ENCODE peak calls at places on chromosomes 2 and 18, in nine cellular contexts. U, V, F, G, B, N, J, Z and M are unnamed samples.

GRCh38 chr2:97731274-97732050 is 18.1 kb downstream of the ZAP70 start:
- DNase-seq in J (no peak), N (no peak), U (no peak), Z (peak), G (no peak), F (no peak), B (no peak), V (no peak), M (no peak)

GRCh38 chr2:101697794-101698418 is 399 bp downstream of the MAP4K4 start:
- DNase-seq in G (no peak), Z (peak), F (no peak), B (no peak), J (peak), U (no peak), V (peak), N (peak), M (peak)

GRCh38 chr2:85263591-85263990 is 64.2 kb downstream of the TGOLN2 start:
- DNase-seq in B (no peak), U (no peak), F (no peak), G (no peak), V (no peak), Z (no peak), J (no peak), N (no peak), M (no peak)

GRCh38 chr18:74775239-74775638 is 177.6 kb downstream of the ZNF407 start:
- DNase-seq in F (no peak), J (no peak), V (no peak), Z (no peak), U (no peak), G (no peak), N (no peak), B (no peak), M (no peak)

GRCh38 chr18:33924576-33924975 is 300.1 kb downstream of the NOL4 start:
- DNase-seq in U (no peak), V (no peak), N (no peak), G (no peak), J (no peak), B (no peak), F (no peak), Z (no peak), M (no peak)

GRCh38 chr2:133489641-133490411 is 78.4 kb downstream of the NCKAP5 start:
- DNase-seq in J (no peak), G (no peak), U (no peak), B (no peak), F (no peak), Z (no peak), N (no peak), V (no peak), M (no peak)

GRCh38 chr2:28949617-28950305 is 31.3 kb upstream of the TOGARAM2 start:
- DNase-seq in Z (no peak), N (no peak), F (no peak), J (no peak), G (no peak), B (no peak), V (no peak), U (no peak), M (no peak)

GRCh38 chr2:29691386-29691950 is 229.9 kb downstream of the ALK start:
- DNase-seq in Z (no peak), N (no peak), B (no peak), U (no peak), V (no peak), J (no peak), F (no peak), G (no peak), M (no peak)

GRCh38 chr18:47323158-47323557 is 71.7 kb upstream of the SKOR2 start:
- DNase-seq in J (no peak), F (no peak), Z (no peak), U (no peak), G (no peak), N (no peak), V (no peak), B (no peak), M (peak)

GRCh38 chr2:147046473-147046872 is 798.4 kb upstream of the ACVR2A start:
- DNase-seq in B (no peak), J (no peak), Z (no peak), G (no peak), F (no peak), V (no peak), N (no peak), U (no peak), M (no peak)

GRCh38 chr2:72778410-72778809 is 47.4 kb downstream of the EXOC6B start:
- DNase-seq in N (no peak), J (no peak), Z (no peak), V (no peak), F (no peak), B (peak), U (no peak), G (no peak), M (peak)

GRCh38 chr2:197705912-197706838 is 1.0 kb downstream of the MARS2 start:
- DNase-seq in B (no peak), G (no peak), J (no peak), N (peak), F (no peak), U (no peak), V (peak), Z (peak), M (peak)

GRCh38 chr2:38129410-38129809 is 53.5 kb upstream of the CYP1B1 start:
- DNase-seq in Z (no peak), U (no peak), N (no peak), J (no peak), F (no peak), G (no peak), V (no peak), B (no peak), M (no peak)

GRCh38 chr2:97761192-97761591 is 47.8 kb downstream of the ZAP70 start:
- DNase-seq in U (peak), V (peak), B (no peak), Z (peak), N (no peak), J (peak), F (peak), G (no peak), M (no peak)

GRCh38 chr2:1837022-1837421 is 92.7 kb upstream of the PXDN start:
- DNase-seq in B (no peak), G (no peak), N (no peak), V (no peak), J (no peak), F (no peak), U (no peak), Z (no peak), M (no peak)

GRCh38 chr2:108139521-108139920 is 100.2 kb upstream of the SULT1C3 start:
- DNase-seq in B (no peak), F (no peak), V (no peak), G (no peak), Z (no peak), J (no peak), U (no peak), N (peak), M (peak)

GRCh38 chr18:58856881-58857280 is 7.8 kb upstream of the ZNF532 start:
- DNase-seq in V (no peak), G (no peak), U (no peak), Z (no peak), N (no peak), B (no peak), F (no peak), J (no peak), M (no peak)

GRCh38 chr2:230942920-230943896 is 18.2 kb upstream of the GPR55 start:
- DNase-seq in Z (no peak), G (peak), J (peak), F (no peak), N (no peak), B (no peak), U (no peak), V (peak), M (no peak)

GRCh38 chr2:187935126-187935525 is 356.5 kb upstream of the GULP1 start:
- DNase-seq in V (no peak), B (no peak), N (no peak), U (no peak), F (no peak), J (no peak), G (no peak), Z (no peak), M (no peak)

GRCh38 chr2:224101820-224102630 is 62.9 kb upstream of the SERPINE2 start:
- DNase-seq in J (no peak), B (no peak), U (no peak), G (no peak), Z (no peak), N (no peak), F (no peak), V (no peak), M (peak)

GRCh38 chr18:76708036-76708726 is 114.2 kb upstream of the ZNF236 start:
- DNase-seq in U (no peak), Z (no peak), V (no peak), B (no peak), F (no peak), J (no peak), G (no peak), N (peak), M (no peak)

GRCh38 chr2:172403881-172404470 is 23.4 kb upstream of the ITGA6 start:
- DNase-seq in Z (no peak), U (no peak), V (no peak), J (no peak), N (no peak), B (no peak), G (no peak), F (no peak), M (peak)

GRCh38 chr18:65567372-65567771 is 183.4 kb upstream of the CDH7 start:
- DNase-seq in F (no peak), G (no peak), Z (no peak), V (no peak), J (no peak), N (no peak), B (no peak), U (no peak), M (no peak)

GRCh38 chr2:219453691-219454131 is 19.1 kb downstream of the SPEG start:
- DNase-seq in G (no peak), F (no peak), J (no peak), N (no peak), B (no peak), U (no peak), V (no peak), Z (no peak), M (no peak)

GRCh38 chr18:9643549-9643948 is 29.2 kb upstream of the PPP4R1 start:
- DNase-seq in B (peak), Z (no peak), N (no peak), J (no peak), V (no peak), G (no peak), F (no peak), U (no peak), M (peak)

GRCh38 chr18:62514570-62514969 is 8.3 kb upstream of the ZCCHC2 start:
- DNase-seq in N (no peak), U (no peak), B (no peak), J (no peak), G (no peak), Z (no peak), F (no peak), V (no peak), M (no peak)

GRCh38 chr2:221529943-221530652 is 42.0 kb downstream of the EPHA4 start:
- DNase-seq in F (no peak), B (peak), G (no peak), Z (no peak), N (no peak), J (no peak), U (no peak), V (no peak), M (peak)